ENCODE peak calls at places on chromosomes 6 and 20, in six cellular contexts. F, K, Y, B, J and T are unnamed samples.

GRCh38 chr6:157627195-157627966 is 195.7 kb upstream of the SNX9 start:
- DNase-seq in F (no peak), K (no peak), Y (no peak), B (no peak), J (no peak), T (no peak)

GRCh38 chr6:18019539-18020534 is 32.4 kb upstream of the KIF13A start:
- DNase-seq in F (no peak), K (no peak), Y (no peak), B (no peak), J (peak; percentile 48), T (no peak)

GRCh38 chr20:48959902-48960550 is 38.5 kb downstream of the ARFGEF2 start:
- DNase-seq in F (no peak), K (peak; percentile 45), Y (no peak), B (no peak), J (no peak), T (no peak)

GRCh38 chr20:3111507-3111906 is 27.0 kb upstream of the AVP start:
- DNase-seq in F (no peak), K (no peak), Y (no peak), B (no peak), J (no peak), T (no peak)

GRCh38 chr6:148758492-148758891 is 11.7 kb downstream of the UST start:
- DNase-seq in F (no peak), K (no peak), Y (no peak), B (no peak), J (no peak), T (no peak)

GRCh38 chr6:155436981-155437749 is 18.5 kb downstream of the NOX3 start:
- DNase-seq in F (peak; percentile 31), K (peak; percentile 49), Y (no peak), B (no peak), J (no peak), T (no peak)

GRCh38 chr6:19153270-19153980 is 683.7 kb upstream of the ID4 start:
- DNase-seq in F (no peak), K (peak; percentile 23), Y (peak; percentile 11), B (no peak), J (no peak), T (peak; percentile 70)

GRCh38 chr6:141685416-141685815 is 447.3 kb upstream of the GJE1 start:
- DNase-seq in F (no peak), K (no peak), Y (no peak), B (no peak), J (no peak), T (peak; percentile 8)

GRCh38 chr20:33827109-33827508 is 16.0 kb downstream of the CHMP4B start:
- DNase-seq in F (no peak), K (no peak), Y (no peak), B (no peak), J (no peak), T (no peak)

GRCh38 chr6:133890941-133891813 is 2.3 kb downstream of the TCF21 start:
- DNase-seq in F (no peak), K (peak; percentile 81), Y (peak; percentile 39), B (peak; percentile 71), J (peak; percentile 77), T (no peak)

GRCh38 chr20:62352402-62353288 is 14.5 kb downstream of the LAMA5 start:
- DNase-seq in F (no peak), K (no peak), Y (no peak), B (no peak), J (no peak), T (no peak)

GRCh38 chr6:33593414-33593727 is 13.3 kb upstream of the BAK1 start:
- DNase-seq in F (no peak), K (no peak), Y (no peak), B (no peak), J (no peak), T (no peak)

GRCh38 chr20:31822421-31823330 is 3.5 kb downstream of the MYLK2 start:
- DNase-seq in F (peak; percentile 49), K (peak; percentile 62), Y (peak; percentile 87), B (peak; percentile 89), J (peak; percentile 85), T (peak; percentile 49)
- H2AFZ ChIP-seq in F (no peak overlapping the region), K (no peak overlapping the region), Y (no peak overlapping the region), B (peak overlapping the region; percentile 78), J (no peak overlapping the region), T (peak overlapping the region; percentile 62)

GRCh38 chr20:6654490-6655247 is 112.8 kb upstream of the BMP2 start:
- DNase-seq in F (no peak), K (peak; percentile 49), Y (peak; percentile 40), B (no peak), J (no peak), T (no peak)
- H2AFZ ChIP-seq in F (no peak overlapping the region), K (peak overlapping the region; percentile 46), Y (peak overlapping the region; percentile 16), B (no peak overlapping the region), J (no peak overlapping the region), T (no peak overlapping the region)

DNA sequence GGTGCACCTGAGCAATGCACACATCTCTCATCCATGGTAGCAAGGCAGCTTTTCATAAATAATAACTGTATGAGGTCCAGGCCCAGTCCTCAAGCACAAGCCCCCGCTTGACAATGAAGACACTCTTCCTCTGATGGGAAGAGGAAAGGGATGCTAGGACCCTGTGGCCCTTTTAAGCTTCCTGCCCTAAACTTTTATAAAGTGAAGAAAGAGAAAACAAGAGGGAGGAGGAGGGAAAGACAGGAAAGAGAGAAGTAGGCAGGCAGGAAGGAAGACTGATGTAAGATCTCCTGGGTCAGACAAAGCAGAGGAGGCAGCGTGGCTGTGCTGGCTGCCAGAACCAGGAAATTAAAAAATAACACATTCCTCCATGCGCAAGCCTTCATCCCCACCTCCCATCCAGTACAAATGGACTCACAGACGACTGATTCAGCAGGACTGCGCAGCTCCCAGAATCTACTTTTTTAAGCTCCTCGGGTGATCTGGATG is 16.4 kb downstream of the TNFAIP3 start:
- DNase-seq in F (no peak), K (peak; percentile 24), Y (no peak), B (no peak), J (no peak), T (no peak)
- H2AFZ ChIP-seq in F (no peak overlapping the region), K (no peak overlapping the region), Y (no peak overlapping the region), B (no peak overlapping the region), J (no peak overlapping the region), T (peak overlapping the region; percentile 46)

GRCh38 chr20:22127587-22127986 is 422.1 kb downstream of the PAX1 start:
- DNase-seq in F (no peak), K (no peak), Y (no peak), B (no peak), J (no peak), T (no peak)
- H2AFZ ChIP-seq in F (no peak overlapping the region), K (no peak overlapping the region), Y (no peak overlapping the region), B (no peak overlapping the region), J (no peak overlapping the region), T (no peak overlapping the region)

GRCh38 chr6:105108631-105109262 is 71.1 kb downstream of the POPDC3 start:
- DNase-seq in F (no peak), K (peak; percentile 17), Y (no peak), B (no peak), J (no peak), T (no peak)
- H2AFZ ChIP-seq in F (no peak overlapping the region), K (no peak overlapping the region), Y (no peak overlapping the region), B (no peak overlapping the region), J (no peak overlapping the region), T (no peak overlapping the region)

DNA sequence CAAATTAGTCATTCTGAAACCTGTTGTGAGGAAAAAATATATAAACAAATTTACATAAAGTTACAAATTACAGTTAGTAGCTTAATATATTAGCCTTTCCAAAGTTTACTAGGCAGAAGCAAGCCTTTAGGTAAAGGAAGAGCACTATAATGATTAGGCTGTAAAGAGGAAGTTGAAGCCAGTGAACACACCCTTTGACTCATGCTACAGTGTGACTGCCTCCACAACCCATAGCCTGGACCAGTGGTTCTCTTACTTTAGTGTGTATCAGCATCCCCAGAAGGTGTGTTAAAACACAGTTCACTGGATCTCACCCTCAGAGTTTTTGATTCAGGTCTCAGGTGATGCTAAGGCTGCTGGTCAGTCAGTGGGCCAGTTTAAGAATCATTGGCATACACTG is 91.4 kb upstream of the DEFB112 start:
- DNase-seq in F (no peak), K (no peak), Y (no peak), B (no peak), J (no peak), T (no peak)
- H2AFZ ChIP-seq in F (no peak overlapping the region), K (no peak overlapping the region), Y (no peak overlapping the region), B (no peak overlapping the region), J (no peak overlapping the region), T (no peak overlapping the region)

GRCh38 chr6:127483399-127484055 is 24.3 kb upstream of the KIAA0408 start:
- DNase-seq in F (no peak), K (no peak), Y (no peak), B (peak; percentile 25), J (peak; percentile 76), T (no peak)
- H2AFZ ChIP-seq in F (no peak overlapping the region), K (peak overlapping the region; percentile 29), Y (no peak overlapping the region), B (no peak overlapping the region), J (no peak overlapping the region), T (no peak overlapping the region)

GRCh38 chr6:42782689-42783176 is 881 bp downstream of the BICRAL start:
- DNase-seq in F (peak; percentile 83), K (peak; percentile 94), Y (peak; percentile 86), B (peak; percentile 83), J (peak; percentile 64), T (peak; percentile 87)
- H2AFZ ChIP-seq in F (no peak overlapping the region), K (no peak overlapping the region), Y (peak overlapping the region; percentile 80), B (peak overlapping the region; percentile 67), J (no peak overlapping the region), T (no peak overlapping the region)